ENCODE peak calls at places on chromosomes 13 and 19, in four cellular contexts. One of them, this sample, is unnamed.

GRCh38 chr19:45815501-45816216 is 551 bp upstream of the RSPH6A start:
- DNase-seq in foreskin keratinocyte: no peak
- DNase-seq in epithelial cell of esophagus: no peak
- DNase-seq in AG04450: no peak
- DNase-seq in this sample: no peak

GRCh38 chr13:27593267-27593666 is 27.1 kb downstream of the LNX2 start:
- DNase-seq in foreskin keratinocyte: no peak
- DNase-seq in epithelial cell of esophagus: no peak
- DNase-seq in AG04450: no peak
- DNase-seq in this sample: no peak

GRCh38 chr13:20943519-20944012 is 41.0 kb upstream of the XPO4 start:
- DNase-seq in foreskin keratinocyte: peak; percentile 82
- DNase-seq in epithelial cell of esophagus: peak; percentile 89
- DNase-seq in AG04450: peak; percentile 94
- DNase-seq in this sample: peak; percentile 89

GRCh38 chr13:100870898-100871297 is 196.3 kb upstream of the TMTC4 start:
- DNase-seq in foreskin keratinocyte: no peak
- DNase-seq in epithelial cell of esophagus: no peak
- DNase-seq in AG04450: no peak
- DNase-seq in this sample: no peak

GRCh38 chr19:35002037-35002535 is 2.0 kb downstream of the GRAMD1A start:
- DNase-seq in foreskin keratinocyte: no peak
- DNase-seq in epithelial cell of esophagus: no peak
- DNase-seq in AG04450: no peak
- DNase-seq in this sample: no peak

GRCh38 chr19:55149078-55150003 is at the start of gene TNNT1:
- DNase-seq in foreskin keratinocyte: no peak
- DNase-seq in epithelial cell of esophagus: no peak
- DNase-seq in AG04450: no peak
- DNase-seq in this sample: no peak

GRCh38 chr13:99062593-99062992 is 84.7 kb upstream of the DOCK9 start:
- DNase-seq in foreskin keratinocyte: peak; percentile 42
- DNase-seq in epithelial cell of esophagus: peak; percentile 53
- DNase-seq in AG04450: no peak
- DNase-seq in this sample: peak; percentile 88

GRCh38 chr13:110944121-110944967 is 29.5 kb upstream of the ANKRD10 start:
- DNase-seq in foreskin keratinocyte: peak; percentile 44
- DNase-seq in epithelial cell of esophagus: peak; percentile 71
- DNase-seq in AG04450: peak; percentile 20
- DNase-seq in this sample: peak; percentile 77

GRCh38 chr19:33469171-33470039 is 52.2 kb downstream of the PEPD start:
- DNase-seq in foreskin keratinocyte: no peak
- DNase-seq in epithelial cell of esophagus: no peak
- DNase-seq in AG04450: no peak
- DNase-seq in this sample: no peak

GRCh38 chr13:40992678-40993077 is 26.4 kb downstream of the ELF1 start:
- DNase-seq in foreskin keratinocyte: no peak
- DNase-seq in epithelial cell of esophagus: no peak
- DNase-seq in AG04450: no peak
- DNase-seq in this sample: no peak

GRCh38 chr13:58119351-58119750 is 487.8 kb downstream of the PCDH17 start:
- DNase-seq in foreskin keratinocyte: peak; percentile 56
- DNase-seq in epithelial cell of esophagus: peak; percentile 77
- DNase-seq in AG04450: no peak
- DNase-seq in this sample: peak; percentile 41

GRCh38 chr19:3821857-3822364 is 35.7 kb upstream of the MATK start:
- DNase-seq in foreskin keratinocyte: no peak
- DNase-seq in epithelial cell of esophagus: no peak
- DNase-seq in AG04450: no peak
- DNase-seq in this sample: peak; percentile 8
- TF ChIP-seq CTCF in foreskin keratinocyte: peak; percentile 85
- TF ChIP-seq CTCF in epithelial cell of esophagus: peak; percentile 52
- TF ChIP-seq CTCF in AG04450: peak; percentile 89
- TF ChIP-seq CTCF in this sample: peak; percentile 94

GRCh38 chr13:25846227-25846984 is 205.4 kb downstream of the SHISA2 start:
- DNase-seq in foreskin keratinocyte: no peak
- DNase-seq in epithelial cell of esophagus: peak; percentile 50
- DNase-seq in AG04450: no peak
- DNase-seq in this sample: peak; percentile 18

GRCh38 chr13:25844559-25845434 is 207.0 kb downstream of the SHISA2 start:
- DNase-seq in foreskin keratinocyte: no peak
- DNase-seq in epithelial cell of esophagus: no peak
- DNase-seq in AG04450: no peak
- DNase-seq in this sample: peak; percentile 38

GRCh38 chr13:25847145-25847544 is 204.7 kb downstream of the SHISA2 start:
- DNase-seq in foreskin keratinocyte: no peak
- DNase-seq in epithelial cell of esophagus: no peak
- DNase-seq in AG04450: no peak
- DNase-seq in this sample: no peak

GRCh38 chr13:25847635-25848616 is 203.9 kb downstream of the SHISA2 start:
- DNase-seq in foreskin keratinocyte: no peak
- DNase-seq in epithelial cell of esophagus: no peak
- DNase-seq in AG04450: no peak
- DNase-seq in this sample: no peak

GRCh38 chr13:25848822-25849740 is 202.7 kb downstream of the SHISA2 start:
- DNase-seq in foreskin keratinocyte: no peak
- DNase-seq in epithelial cell of esophagus: no peak
- DNase-seq in AG04450: no peak
- DNase-seq in this sample: no peak
- TF ChIP-seq CTCF in foreskin keratinocyte: no peak
- TF ChIP-seq CTCF in epithelial cell of esophagus: no peak
- TF ChIP-seq CTCF in AG04450: no peak
- TF ChIP-seq CTCF in this sample: no peak

DNA sequence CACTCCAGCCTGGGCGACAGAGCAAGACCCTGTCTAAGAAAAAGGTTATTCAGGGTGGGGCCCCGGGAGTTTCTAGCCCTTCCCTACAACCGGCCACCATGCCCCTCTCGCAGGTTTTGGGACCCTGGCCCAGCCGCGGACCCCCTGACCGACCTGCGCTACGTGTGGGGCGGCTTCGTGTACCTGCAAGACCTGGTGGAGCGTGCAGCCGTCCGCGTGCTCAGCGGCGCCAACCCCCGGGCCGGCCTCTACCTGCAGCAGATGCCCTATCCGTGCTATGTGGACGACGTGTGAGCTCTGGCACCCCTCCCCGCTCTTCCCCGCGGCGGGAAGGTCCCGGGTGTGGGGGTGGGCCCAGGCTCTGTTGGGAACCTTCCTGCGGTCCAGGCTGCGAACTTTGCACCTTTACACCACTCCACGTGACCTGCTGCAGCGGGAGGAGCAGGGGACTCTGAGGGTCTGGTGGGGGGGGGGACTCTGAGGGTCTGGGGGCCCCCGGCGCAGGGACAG is 6.3 kb downstream of the ABCA7 start:
- DNase-seq in foreskin keratinocyte: no peak
- DNase-seq in epithelial cell of esophagus: no peak
- DNase-seq in AG04450: no peak
- DNase-seq in this sample: no peak
- TF ChIP-seq CTCF in foreskin keratinocyte: no peak
- TF ChIP-seq CTCF in epithelial cell of esophagus: no peak
- TF ChIP-seq CTCF in AG04450: no peak
- TF ChIP-seq CTCF in this sample: no peak

DNA sequence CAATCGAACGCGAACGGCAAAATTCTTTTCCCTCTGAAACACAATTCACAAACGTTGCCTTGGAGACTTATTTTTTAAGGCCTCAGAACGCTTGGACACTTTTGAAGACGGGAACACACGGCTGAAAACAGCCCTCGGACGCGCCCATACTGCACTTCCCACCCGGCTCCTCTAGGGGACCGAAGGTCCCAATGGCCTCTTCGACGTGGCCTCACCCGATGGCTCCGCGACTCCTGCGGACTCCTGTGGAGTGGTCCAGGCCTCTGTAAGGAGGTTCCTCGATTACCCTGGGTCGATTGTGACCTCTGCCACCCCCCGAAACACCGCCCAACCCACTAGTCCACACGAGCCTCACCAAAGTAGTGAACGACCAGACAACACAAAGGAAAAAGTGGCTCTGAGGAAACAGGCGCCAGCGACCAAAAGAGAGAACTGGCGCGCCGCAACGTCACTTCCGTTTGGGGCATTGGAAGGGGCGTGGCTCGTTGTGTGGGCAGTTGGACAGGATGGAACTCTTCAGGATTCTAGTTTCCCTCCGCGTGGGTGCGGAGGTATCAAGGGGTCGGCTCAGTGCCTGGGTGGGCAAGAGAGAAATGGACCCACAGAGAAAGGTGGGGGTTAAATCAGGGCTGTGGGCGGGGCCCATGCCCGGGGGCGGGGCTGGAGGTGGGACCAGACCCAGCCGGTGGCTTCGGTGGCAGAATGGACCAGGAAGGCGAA is at the start of gene ZNF560:
- DNase-seq in foreskin keratinocyte: no peak
- DNase-seq in epithelial cell of esophagus: peak; percentile 4
- DNase-seq in AG04450: no peak
- DNase-seq in this sample: no peak
- TF ChIP-seq CTCF in foreskin keratinocyte: peak; percentile 25
- TF ChIP-seq CTCF in epithelial cell of esophagus: no peak
- TF ChIP-seq CTCF in AG04450: peak; percentile 47
- TF ChIP-seq CTCF in this sample: peak; percentile 17

DNA sequence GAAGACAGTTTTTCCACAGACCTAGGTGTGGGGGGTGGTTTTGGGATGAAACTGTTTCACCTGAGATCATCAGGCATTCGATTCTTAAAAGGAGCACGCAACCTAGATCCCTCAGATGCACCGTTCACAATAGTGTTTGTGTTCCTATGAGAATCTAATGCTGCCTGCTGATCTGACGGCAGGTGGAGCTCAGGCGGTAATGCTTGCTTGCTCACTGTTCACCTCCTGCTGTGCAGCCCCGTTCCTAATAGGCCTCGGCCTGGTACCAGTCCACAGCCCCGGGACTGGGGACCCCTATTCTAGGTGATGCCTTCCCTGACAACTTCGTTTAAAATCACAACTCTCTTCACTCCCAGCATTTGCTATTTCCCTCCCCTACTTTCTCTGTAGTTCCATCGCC is 149.6 kb downstream of the IER2 start:
- DNase-seq in foreskin keratinocyte: no peak
- DNase-seq in epithelial cell of esophagus: peak; percentile 4
- DNase-seq in AG04450: no peak
- DNase-seq in this sample: no peak
- TF ChIP-seq CTCF in foreskin keratinocyte: peak; percentile 3
- TF ChIP-seq CTCF in epithelial cell of esophagus: peak; percentile 35
- TF ChIP-seq CTCF in AG04450: no peak
- TF ChIP-seq CTCF in this sample: no peak

GRCh38 chr19:14081797-14082674 is 3.5 kb downstream of the C19orf67 start:
- DNase-seq in foreskin keratinocyte: peak; percentile 68
- DNase-seq in epithelial cell of esophagus: peak; percentile 85
- DNase-seq in AG04450: no peak
- DNase-seq in this sample: no peak
- TF ChIP-seq CTCF in foreskin keratinocyte: no peak
- TF ChIP-seq CTCF in epithelial cell of esophagus: no peak
- TF ChIP-seq CTCF in AG04450: no peak
- TF ChIP-seq CTCF in this sample: no peak

GRCh38 chr19:1261863-1262686 is 7.1 kb upstream of the CIRBP start:
- DNase-seq in foreskin keratinocyte: no peak
- DNase-seq in epithelial cell of esophagus: peak; percentile 58
- DNase-seq in AG04450: no peak
- DNase-seq in this sample: peak; percentile 90
- TF ChIP-seq CTCF in foreskin keratinocyte: no peak
- TF ChIP-seq CTCF in epithelial cell of esophagus: no peak
- TF ChIP-seq CTCF in AG04450: no peak
- TF ChIP-seq CTCF in this sample: no peak

DNA sequence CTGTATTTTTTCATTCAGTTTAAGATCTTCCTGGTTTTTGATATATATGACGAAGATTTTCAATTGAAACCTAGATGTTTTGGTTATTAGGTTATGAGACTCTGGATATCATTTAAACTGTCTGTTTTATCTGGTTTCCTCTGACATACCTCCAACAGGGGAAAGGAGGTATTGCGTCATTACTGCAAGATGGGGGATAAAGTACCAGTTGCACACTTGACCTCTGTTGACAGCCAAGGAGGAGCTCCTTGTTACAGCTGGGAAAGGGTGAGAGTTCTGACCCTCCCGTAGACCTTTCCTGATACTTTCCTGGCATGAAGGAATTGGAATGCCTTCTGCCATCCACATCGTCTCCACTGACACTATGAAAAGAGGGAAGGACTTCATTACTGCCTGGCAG is 82.0 kb upstream of the SHISA2 start:
- DNase-seq in foreskin keratinocyte: no peak
- DNase-seq in epithelial cell of esophagus: no peak
- DNase-seq in AG04450: no peak
- DNase-seq in this sample: no peak
- TF ChIP-seq CTCF in foreskin keratinocyte: no peak
- TF ChIP-seq CTCF in epithelial cell of esophagus: no peak
- TF ChIP-seq CTCF in AG04450: no peak
- TF ChIP-seq CTCF in this sample: no peak

GRCh38 chr13:28753208-28753892 is 34.6 kb upstream of the SLC46A3 start:
- DNase-seq in foreskin keratinocyte: peak; percentile 65
- DNase-seq in epithelial cell of esophagus: peak; percentile 93
- DNase-seq in AG04450: peak; percentile 72
- DNase-seq in this sample: peak; percentile 93

GRCh38 chr13:28755546-28755870 is 36.7 kb upstream of the SLC46A3 start:
- DNase-seq in foreskin keratinocyte: no peak
- DNase-seq in epithelial cell of esophagus: no peak
- DNase-seq in AG04450: no peak
- DNase-seq in this sample: no peak

GRCh38 chr13:28753946-28754345 is 35.2 kb upstream of the SLC46A3 start:
- DNase-seq in foreskin keratinocyte: no peak
- DNase-seq in epithelial cell of esophagus: no peak
- DNase-seq in AG04450: no peak
- DNase-seq in this sample: no peak

GRCh38 chr13:28751210-28751935 is 32.6 kb upstream of the SLC46A3 start:
- DNase-seq in foreskin keratinocyte: no peak
- DNase-seq in epithelial cell of esophagus: no peak
- DNase-seq in AG04450: no peak
- DNase-seq in this sample: peak; percentile 43

GRCh38 chr13:28754698-28755545 is 36.2 kb upstream of the SLC46A3 start:
- DNase-seq in foreskin keratinocyte: no peak
- DNase-seq in epithelial cell of esophagus: no peak
- DNase-seq in AG04450: no peak
- DNase-seq in this sample: peak; percentile 11
- TF ChIP-seq CTCF in foreskin keratinocyte: no peak
- TF ChIP-seq CTCF in epithelial cell of esophagus: no peak
- TF ChIP-seq CTCF in AG04450: no peak
- TF ChIP-seq CTCF in this sample: no peak

GRCh38 chr13:30165791-30166190 is 141.6 kb downstream of the KATNAL1 start:
- DNase-seq in foreskin keratinocyte: no peak
- DNase-seq in epithelial cell of esophagus: no peak
- DNase-seq in AG04450: no peak
- DNase-seq in this sample: no peak
- TF ChIP-seq CTCF in foreskin keratinocyte: no peak
- TF ChIP-seq CTCF in epithelial cell of esophagus: no peak
- TF ChIP-seq CTCF in AG04450: no peak
- TF ChIP-seq CTCF in this sample: no peak